ENCODE peak calls at places on chromosomes 6 and 20, in five cellular contexts. R is cardiac muscle cell; W is CD8-positive, alpha-beta memory T cell; L is left lung; Y is HCT116. N is an unnamed sample. For H3K4me1, the result is how much of the 10 kb centered on the place peaks cover.

GRCh38 chr20:60749804-60750602 is 502.1 kb upstream of the CDH4 start:
- DNase-seq in R (no peak), W (no peak), L (no peak), Y (no peak), N (peak)

GRCh38 chr6:73964455-73964854 is 268.5 kb downstream of the CD109 start:
- DNase-seq in R (peak), W (no peak), L (no peak), Y (no peak), N (no peak)

GRCh38 chr6:146914563-146915483 is 289.4 kb upstream of the STXBP5 start:
- DNase-seq in R (peak), W (no peak), L (peak), Y (peak), N (no peak)

GRCh38 chr6:78538002-78538401 is 329.3 kb upstream of the IRAK1BP1 start:
- DNase-seq in R (peak), W (no peak), L (no peak), Y (no peak), N (no peak)

GRCh38 chr6:159267165-159267564 is 98.0 kb downstream of the FNDC1 start:
- DNase-seq in R (peak), W (no peak), L (no peak), Y (no peak), N (no peak)

GRCh38 chr20:47173596-47174216 is 182.8 kb downstream of the ZMYND8 start:
- DNase-seq in R (no peak), W (no peak), L (no peak), Y (no peak), N (peak)

GRCh38 chr20:62845818-62846527 is 15.6 kb downstream of the TCFL5 start:
- DNase-seq in R (peak), W (no peak), L (no peak), Y (no peak), N (no peak)

GRCh38 chr6:149881066-149881766 is 16.7 kb downstream of the RAET1E start:
- DNase-seq in R (no peak), W (no peak), L (no peak), Y (no peak), N (no peak)

GRCh38 chr6:109978174-109979032 is at the start of gene GPR6:
- DNase-seq in R (peak), W (no peak), L (peak), Y (no peak), N (peak)

GRCh38 chr20:58587467-58587866 is 63.6 kb upstream of the STX16 start:
- DNase-seq in R (no peak), W (no peak), L (no peak), Y (no peak), N (no peak)

GRCh38 chr6:159977242-159978214 is 8.6 kb downstream of the IGF2R start:
- DNase-seq in R (peak), W (no peak), L (no peak), Y (no peak), N (no peak)

GRCh38 chr20:43766395-43766794 is 39.6 kb upstream of the GTSF1L start:
- DNase-seq in R (no peak), W (no peak), L (no peak), Y (no peak), N (no peak)

GRCh38 chr6:142700032-142700431 is 244.9 kb downstream of the HIVEP2 start:
- DNase-seq in R (no peak), W (no peak), L (no peak), Y (no peak), N (no peak)

GRCh38 chr6:111997078-111997862 is 56.6 kb upstream of the CCN6 start:
- DNase-seq in R (peak), W (peak), L (peak), Y (peak), N (peak)

GRCh38 chr6:106973018-106973840 is 1.3 kb downstream of the CD24 start:
- DNase-seq in R (no peak), W (no peak), L (no peak), Y (no peak), N (peak)

GRCh38 chr20:15515706-15516105 is 1057.5 kb downstream of the KIF16B start:
- DNase-seq in R (no peak), W (no peak), L (no peak), Y (no peak), N (no peak)

GRCh38 chr6:128806274-128806673 is 76.7 kb upstream of the LAMA2 start:
- DNase-seq in R (peak), W (no peak), L (no peak), Y (no peak), N (no peak)

GRCh38 chr6:5122504-5123112 is 37.5 kb downstream of the PPP1R3G start:
- DNase-seq in R (no peak), W (no peak), L (no peak), Y (no peak), N (no peak)

GRCh38 chr6:168713839-168714238 is 272.9 kb downstream of the SMOC2 start:
- DNase-seq in R (peak), W (no peak), L (peak), Y (peak), N (no peak)

GRCh38 chr20:18058661-18059467 is 1.1 kb upstream of the OVOL2 start:
- DNase-seq in R (no peak), W (no peak), L (peak), Y (peak), N (peak)

GRCh38 chr6:166904101-166904746 is 52.1 kb downstream of the RNASET2 start:
- DNase-seq in R (peak), W (no peak), L (no peak), Y (no peak), N (peak)

GRCh38 chr20:37333848-37334318 is 12.1 kb upstream of the SRC start:
- DNase-seq in R (no peak), W (no peak), L (no peak), Y (no peak), N (no peak)

GRCh38 chr6:143232849-143233248 is 172.2 kb downstream of the AIG1 start:
- DNase-seq in R (peak), W (peak), L (no peak), Y (peak), N (peak)

GRCh38 chr6:127484207-127484858 is 25.1 kb upstream of the KIAA0408 start:
- DNase-seq in R (peak), W (no peak), L (no peak), Y (no peak), N (no peak)

GRCh38 chr6:13427346-13427745 is 60.1 kb downstream of the GFOD1 start:
- DNase-seq in R (no peak), W (no peak), L (no peak), Y (no peak), N (no peak)

GRCh38 chr6:169777896-169778295 is 26.5 kb downstream of the ERMARD start:
- DNase-seq in R (no peak), W (no peak), L (no peak), Y (no peak), N (no peak)

GRCh38 chr6:151313060-151313459 is 73.3 kb downstream of the AKAP12 start:
- DNase-seq in R (peak), W (no peak), L (no peak), Y (no peak), N (peak)

GRCh38 chr20:62540504-62540903 is 64.7 kb upstream of the GATA5 start:
- DNase-seq in R (no peak), W (no peak), L (no peak), Y (no peak), N (no peak)

GRCh38 chr20:43681991-43682410 is 15.1 kb downstream of the MYBL2 start:
- DNase-seq in R (no peak), W (no peak), L (no peak), Y (no peak), N (no peak)

GRCh38 chr20:59518881-59519706 is 85.2 kb upstream of the PHACTR3 start:
- DNase-seq in R (peak), W (no peak), L (no peak), Y (peak), N (peak)

GRCh38 chr6:137155830-137156229 is 17.6 kb downstream of the IL22RA2 start:
- DNase-seq in R (peak), W (peak), L (no peak), Y (no peak), N (no peak)

GRCh38 chr20:58128635-58129625 is 99.5 kb downstream of the ANKRD60 start:
- DNase-seq in R (no peak), W (no peak), L (no peak), Y (no peak), N (peak)

GRCh38 chr20:33693741-33694645 is 7.8 kb upstream of the E2F1 start:
- DNase-seq in R (no peak), W (no peak), L (no peak), Y (no peak), N (no peak)
- H3K4me1 ChIP-seq in R (under half), W (under half), L (under half), Y (under half), N (under half)

GRCh38 chr6:39203398-39203797 is 25.9 kb downstream of the KCNK5 start:
- DNase-seq in R (no peak), W (no peak), L (no peak), Y (no peak), N (no peak)
- H3K4me1 ChIP-seq in R (under half), W (under half), L (under half), Y (under half), N (under half)

GRCh38 chr6:45942953-45943352 is 72.7 kb downstream of the CLIC5 start:
- DNase-seq in R (no peak), W (no peak), L (no peak), Y (no peak), N (no peak)

GRCh38 chr6:45949256-45949655 is 66.4 kb downstream of the CLIC5 start:
- DNase-seq in R (no peak), W (no peak), L (no peak), Y (no peak), N (no peak)

GRCh38 chr6:45947807-45948206 is 67.9 kb downstream of the CLIC5 start:
- DNase-seq in R (no peak), W (no peak), L (no peak), Y (no peak), N (no peak)

GRCh38 chr6:45946352-45946751 is 69.3 kb downstream of the CLIC5 start:
- DNase-seq in R (peak), W (no peak), L (peak), Y (no peak), N (peak)

GRCh38 chr6:45946887-45947286 is 68.8 kb downstream of the CLIC5 start:
- DNase-seq in R (peak), W (no peak), L (no peak), Y (no peak), N (no peak)
- H3K4me1 ChIP-seq in R (under half), W (under half), L (under half), Y (under half), N (under half)

DNA sequence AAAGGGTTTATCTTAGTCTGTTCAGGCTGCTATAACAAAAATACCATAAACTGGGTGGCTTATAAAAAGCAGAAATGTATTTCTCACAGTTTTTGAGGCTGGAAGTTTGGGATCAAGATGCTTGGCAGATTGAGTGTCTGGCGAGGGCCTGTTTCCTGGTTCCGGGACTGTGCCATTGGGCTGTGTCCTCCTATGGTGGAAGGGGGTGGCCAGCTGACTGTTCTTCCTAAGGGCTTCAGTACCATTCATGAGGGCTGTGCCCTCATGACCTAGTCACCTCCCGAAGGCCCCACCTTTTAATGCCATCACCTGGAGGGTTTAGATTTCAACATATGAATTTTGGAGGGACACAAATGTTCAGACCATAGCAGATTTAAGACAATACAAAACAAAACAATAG is 91.2 kb downstream of the ARID1B start:
- DNase-seq in R (no peak), W (no peak), L (no peak), Y (no peak), N (no peak)
- H3K4me1 ChIP-seq in R (under half), W (under half), L (under half), Y (under half), N (under half)

DNA sequence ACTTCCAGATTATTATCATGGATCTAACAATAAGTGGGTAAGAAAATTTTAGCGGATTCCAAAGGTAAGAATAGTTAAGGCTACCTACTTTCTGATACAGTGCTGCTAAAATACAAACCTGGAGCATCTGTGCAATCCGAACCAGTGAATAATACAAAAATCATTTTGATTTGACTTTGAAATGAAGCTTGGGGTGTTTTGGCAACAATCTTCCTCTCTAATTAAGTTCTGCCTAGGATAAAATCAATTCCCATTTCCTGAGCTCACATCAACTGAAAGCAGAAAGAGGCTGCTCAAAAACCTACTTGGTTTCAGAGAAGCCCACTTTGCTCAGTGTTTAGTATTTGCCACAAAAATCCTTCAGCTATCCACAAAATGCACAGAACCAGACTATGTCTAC is 18.7 kb upstream of the SH3BGRL2 start:
- DNase-seq in R (no peak), W (no peak), L (no peak), Y (no peak), N (no peak)
- H3K4me1 ChIP-seq in R (under half), W (under half), L (under half), Y (under half), N (under half)

N was measured in H9.